ENCODE peak calls at places on chromosomes 6 and 20, in five cellular contexts. R is T-cell, M is IMR-90, G is AG04450, A is left cardiac atrium. E is an unnamed sample.

GRCh38 chr20:58458342-58459057 is 56.7 kb downstream of the APCDD1L start:
- DNase-seq in R (no peak), M (peak; percentile 76), G (no peak), A (no peak), E (peak; percentile 27)

GRCh38 chr20:35660122-35660937 is 4.4 kb downstream of the CPNE1 start:
- DNase-seq in R (no peak), M (no peak), G (no peak), A (no peak), E (no peak)

GRCh38 chr6:40671338-40672050 is 84.3 kb upstream of the LRFN2 start:
- DNase-seq in R (no peak), M (no peak), G (no peak), A (no peak), E (no peak)

GRCh38 chr20:61722146-61722678 is 343.5 kb downstream of the TAF4 start:
- DNase-seq in R (no peak), M (no peak), G (no peak), A (no peak), E (no peak)

GRCh38 chr6:3911130-3911529 is 62.0 kb downstream of the FAM50B start:
- DNase-seq in R (no peak), M (no peak), G (no peak), A (no peak), E (no peak)

GRCh38 chr20:33995053-33995816 is 1.5 kb downstream of the RALY start:
- DNase-seq in R (no peak), M (no peak), G (no peak), A (no peak), E (peak; percentile 14)

GRCh38 chr6:54010340-54011276 is 100.6 kb upstream of the MLIP start:
- DNase-seq in R (no peak), M (no peak), G (no peak), A (no peak), E (no peak)

GRCh38 chr20:7856756-7857155 is 83.5 kb downstream of the HAO1 start:
- DNase-seq in R (no peak), M (peak; percentile 69), G (no peak), A (no peak), E (peak; percentile 91)

GRCh38 chr20:10619427-10619826 is 54.4 kb downstream of the JAG1 start:
- DNase-seq in R (no peak), M (peak; percentile 92), G (no peak), A (no peak), E (peak; percentile 94)

GRCh38 chr6:125195526-125195925 is 42.0 kb downstream of the TPD52L1 start:
- DNase-seq in R (no peak), M (no peak), G (no peak), A (no peak), E (no peak)

GRCh38 chr6:35496851-35497570 is at the start of gene TEAD3:
- DNase-seq in R (peak; percentile 26), M (peak; percentile 56), G (no peak), A (peak; percentile 69), E (peak; percentile 76)

GRCh38 chr6:100426241-100426640 is 38.5 kb downstream of the SIM1 start:
- DNase-seq in R (no peak), M (no peak), G (no peak), A (no peak), E (no peak)

GRCh38 chr6:139520321-139520768 is 145.9 kb upstream of the CITED2 start:
- DNase-seq in R (no peak), M (no peak), G (no peak), A (no peak), E (peak; percentile 87)

GRCh38 chr6:31114540-31114876 is at the start of gene PSORS1C1:
- DNase-seq in R (no peak), M (peak; percentile 95), G (peak; percentile 80), A (peak; percentile 86), E (peak; percentile 90)

GRCh38 chr20:63738687-63739128 is 868 bp upstream of the SLC2A4RG start:
- DNase-seq in R (peak; percentile 43), M (no peak), G (no peak), A (peak; percentile 77), E (no peak)

GRCh38 chr6:42293579-42293978 is 75.9 kb upstream of the MRPS10 start:
- DNase-seq in R (no peak), M (no peak), G (no peak), A (no peak), E (no peak)

GRCh38 chr6:136792945-136793289 is 640 bp upstream of the MAP3K5 start:
- DNase-seq in R (peak; percentile 96), M (peak; percentile 85), G (peak; percentile 69), A (peak; percentile 94), E (peak; percentile 83)

GRCh38 chr6:157628463-157628862 is 194.6 kb upstream of the SNX9 start:
- DNase-seq in R (no peak), M (no peak), G (no peak), A (no peak), E (no peak)

GRCh38 chr6:105136433-105137350 is 43.1 kb downstream of the POPDC3 start:
- DNase-seq in R (peak; percentile 23), M (peak; percentile 59), G (peak; percentile 26), A (peak; percentile 70), E (peak; percentile 55)

GRCh38 chr20:44395183-44395962 is 39.9 kb downstream of the HNF4A start:
- DNase-seq in R (no peak), M (no peak), G (no peak), A (no peak), E (no peak)

GRCh38 chr6:39063520-39063919 is 14.9 kb downstream of the GLP1R start:
- DNase-seq in R (no peak), M (no peak), G (no peak), A (no peak), E (no peak)

GRCh38 chr6:25122622-25123237 is 156.4 kb upstream of the CARMIL1 start:
- DNase-seq in R (no peak), M (no peak), G (no peak), A (no peak), E (no peak)

GRCh38 chr6:34132082-34132357 is 13.9 kb downstream of the GRM4 start:
- DNase-seq in R (no peak), M (no peak), G (no peak), A (no peak), E (no peak)

GRCh38 chr6:122005661-122006060 is 393.8 kb upstream of the HSF2 start:
- DNase-seq in R (no peak), M (no peak), G (no peak), A (no peak), E (no peak)

GRCh38 chr6:168533428-168533827 is 92.4 kb downstream of the SMOC2 start:
- DNase-seq in R (no peak), M (no peak), G (no peak), A (no peak), E (no peak)

GRCh38 chr6:166675736-166676135 is 48.7 kb upstream of the RPS6KA2 start:
- DNase-seq in R (no peak), M (no peak), G (no peak), A (no peak), E (no peak)

GRCh38 chr6:15088904-15089568 is 156.8 kb upstream of the JARID2 start:
- DNase-seq in R (no peak), M (no peak), G (no peak), A (no peak), E (no peak)

GRCh38 chr6:170290306-170291128 is at the start of gene DLL1:
- DNase-seq in R (peak; percentile 26), M (peak; percentile 29), G (no peak), A (peak; percentile 78), E (peak; percentile 72)

GRCh38 chr6:143279385-143279784 is 171.1 kb downstream of the ADAT2 start:
- DNase-seq in R (no peak), M (peak; percentile 21), G (no peak), A (no peak), E (peak; percentile 16)

E was measured in mammary epithelial cell.